ENCODE peak calls at places on chromosomes 7 and 10, in seven cellular contexts. P is GM20000; L is activated CD4-positive, alpha-beta T cell treated with anti-CD3 and anti-CD28 coated beads, Interleukin-2, amount 50 U/mL, for 48 hours; T is NB4; S is NCI-H510A; I is HT1080; F is fibroblast of pulmonary artery. W is an unnamed sample.

GRCh38 chr10:51651063-51651462 is 48.3 kb downstream of the CSTF2T start:
- DNase-seq in P (no peak), L (no peak), T (no peak), S (no peak), I (peak; percentile 5), F (peak; percentile 58), W (peak; percentile 3)

GRCh38 chr7:116697761-116698160 is 25.8 kb downstream of the MET start:
- DNase-seq in P (no peak), L (no peak), T (no peak), S (no peak), I (no peak), F (no peak), W (no peak)

GRCh38 chr10:3398825-3399646 is 226.5 kb upstream of the PITRM1 start:
- DNase-seq in P (no peak), L (no peak), T (no peak), S (no peak), I (no peak), F (peak; percentile 7), W (no peak)

GRCh38 chr10:68895041-68895440 is 6.1 kb upstream of the DDX50 start:
- DNase-seq in P (no peak), L (no peak), T (no peak), S (no peak), I (no peak), F (no peak), W (no peak)

GRCh38 chr7:136102881-136103280 is 125.7 kb upstream of the MTPN start:
- DNase-seq in P (no peak), L (no peak), T (no peak), S (no peak), I (peak; percentile 7), F (no peak), W (no peak)

GRCh38 chr10:13528138-13528874 is 508 bp downstream of the BEND7 start:
- DNase-seq in P (peak; percentile 64), L (no peak), T (no peak), S (no peak), I (no peak), F (no peak), W (peak; percentile 15)

GRCh38 chr10:113056468-113057021 is 106.5 kb downstream of the TCF7L2 start:
- DNase-seq in P (no peak), L (no peak), T (no peak), S (no peak), I (peak; percentile 91), F (peak; percentile 80), W (peak; percentile 97)

GRCh38 chr7:121329460-121330052 is 756 bp downstream of the WNT16 start:
- DNase-seq in P (peak; percentile 59), L (peak; percentile 24), T (no peak), S (peak; percentile 17), I (no peak), F (no peak), W (no peak)

GRCh38 chr7:95478139-95479037 is 7.4 kb upstream of the ASB4 start:
- DNase-seq in P (no peak), L (no peak), T (peak; percentile 35), S (no peak), I (no peak), F (peak; percentile 70), W (no peak)

GRCh38 chr7:2120251-2120660 is 112.5 kb downstream of the MAD1L1 start:
- DNase-seq in P (no peak), L (peak; percentile 22), T (no peak), S (no peak), I (no peak), F (no peak), W (no peak)

GRCh38 chr7:7005303-7005702 is 177.0 kb upstream of the C1GALT1 start:
- DNase-seq in P (no peak), L (no peak), T (no peak), S (no peak), I (no peak), F (no peak), W (no peak)

GRCh38 chr7:116075351-116076145 is 45.0 kb upstream of the TFEC start:
- DNase-seq in P (no peak), L (no peak), T (no peak), S (no peak), I (peak; percentile 81), F (no peak), W (peak; percentile 1)

GRCh38 chr7:159061674-159062212 is 82.9 kb downstream of the VIPR2 start:
- DNase-seq in P (no peak), L (no peak), T (no peak), S (no peak), I (peak; percentile 29), F (no peak), W (no peak)

GRCh38 chr7:46651070-46651469 is 730.0 kb upstream of the IGFBP3 start:
- DNase-seq in P (no peak), L (no peak), T (no peak), S (no peak), I (no peak), F (no peak), W (no peak)

GRCh38 chr7:50331564-50332208 is 27.2 kb downstream of the IKZF1 start:
- DNase-seq in P (peak; percentile 62), L (no peak), T (no peak), S (no peak), I (no peak), F (no peak), W (no peak)

GRCh38 chr10:110134917-110135316 is 72.5 kb upstream of the MXI1 start:
- DNase-seq in P (no peak), L (no peak), T (no peak), S (no peak), I (no peak), F (no peak), W (no peak)

W was measured in mesenchymal stem cell.